ENCODE peak calls at places on chromosomes 2 and 18, in five cellular contexts. One of them, this sample, is unnamed.
A peak's percentile ranks its signal among the peaks of the same experiment; 100 is the strongest.

GRCh38 chr2:40243581-40243980 is 208.3 kb downstream of the SLC8A1 start:
- DNase-seq in K562: no peak
- DNase-seq in fibroblast of pulmonary artery: peak; percentile 39
- DNase-seq in memory B cell: no peak
- DNase-seq in stimulated activated CD8-positive, alpha-beta memory T cell treated with anti-CD3 and anti-CD28 coated beads, Interleukin-4, amount 100 ng/mL, for 4 hours: no peak
- DNase-seq in this sample: no peak

GRCh38 chr18:2826581-2826980 is 20.2 kb upstream of the EMILIN2 start:
- DNase-seq in K562: no peak
- DNase-seq in fibroblast of pulmonary artery: peak; percentile 58
- DNase-seq in memory B cell: no peak
- DNase-seq in stimulated activated CD8-positive, alpha-beta memory T cell treated with anti-CD3 and anti-CD28 coated beads, Interleukin-4, amount 100 ng/mL, for 4 hours: no peak
- DNase-seq in this sample: no peak

GRCh38 chr2:38498039-38498438 is 104.7 kb downstream of the HNRNPLL start:
- DNase-seq in K562: no peak
- DNase-seq in fibroblast of pulmonary artery: no peak
- DNase-seq in memory B cell: peak; percentile 34
- DNase-seq in stimulated activated CD8-positive, alpha-beta memory T cell treated with anti-CD3 and anti-CD28 coated beads, Interleukin-4, amount 100 ng/mL, for 4 hours: no peak
- DNase-seq in this sample: peak; percentile 92

GRCh38 chr18:4233468-4233867 is 221.6 kb downstream of the DLGAP1 start:
- DNase-seq in K562: no peak
- DNase-seq in fibroblast of pulmonary artery: no peak
- DNase-seq in memory B cell: no peak
- DNase-seq in stimulated activated CD8-positive, alpha-beta memory T cell treated with anti-CD3 and anti-CD28 coated beads, Interleukin-4, amount 100 ng/mL, for 4 hours: no peak
- DNase-seq in this sample: no peak

GRCh38 chr2:240060977-240061591 is 7.8 kb upstream of the OR6B3 start:
- DNase-seq in K562: peak; percentile 17
- DNase-seq in fibroblast of pulmonary artery: peak; percentile 64
- DNase-seq in memory B cell: peak; percentile 46
- DNase-seq in stimulated activated CD8-positive, alpha-beta memory T cell treated with anti-CD3 and anti-CD28 coated beads, Interleukin-4, amount 100 ng/mL, for 4 hours: no peak
- DNase-seq in this sample: peak; percentile 11

GRCh38 chr2:174868916-174869315 is 104.6 kb upstream of the CHRNA1 start:
- DNase-seq in K562: no peak
- DNase-seq in fibroblast of pulmonary artery: no peak
- DNase-seq in memory B cell: no peak
- DNase-seq in stimulated activated CD8-positive, alpha-beta memory T cell treated with anti-CD3 and anti-CD28 coated beads, Interleukin-4, amount 100 ng/mL, for 4 hours: no peak
- DNase-seq in this sample: no peak

GRCh38 chr2:96554293-96555145 is 18.0 kb downstream of the ARID5A start:
- DNase-seq in K562: peak; percentile 78
- DNase-seq in fibroblast of pulmonary artery: peak; percentile 66
- DNase-seq in memory B cell: peak; percentile 66
- DNase-seq in stimulated activated CD8-positive, alpha-beta memory T cell treated with anti-CD3 and anti-CD28 coated beads, Interleukin-4, amount 100 ng/mL, for 4 hours: peak; percentile 23
- DNase-seq in this sample: no peak

GRCh38 chr2:35787302-35788031 is 568.1 kb upstream of the CRIM1 start:
- DNase-seq in K562: no peak
- DNase-seq in fibroblast of pulmonary artery: no peak
- DNase-seq in memory B cell: no peak
- DNase-seq in stimulated activated CD8-positive, alpha-beta memory T cell treated with anti-CD3 and anti-CD28 coated beads, Interleukin-4, amount 100 ng/mL, for 4 hours: no peak
- DNase-seq in this sample: no peak

GRCh38 chr18:73283032-73283431 is 415.2 kb upstream of the NETO1 start:
- DNase-seq in K562: no peak
- DNase-seq in fibroblast of pulmonary artery: no peak
- DNase-seq in memory B cell: no peak
- DNase-seq in stimulated activated CD8-positive, alpha-beta memory T cell treated with anti-CD3 and anti-CD28 coated beads, Interleukin-4, amount 100 ng/mL, for 4 hours: no peak
- DNase-seq in this sample: no peak

GRCh38 chr2:96344011-96344410 is 8.4 kb downstream of the NCAPH start:
- DNase-seq in K562: no peak
- DNase-seq in fibroblast of pulmonary artery: no peak
- DNase-seq in memory B cell: peak; percentile 37
- DNase-seq in stimulated activated CD8-positive, alpha-beta memory T cell treated with anti-CD3 and anti-CD28 coated beads, Interleukin-4, amount 100 ng/mL, for 4 hours: no peak
- DNase-seq in this sample: no peak

GRCh38 chr2:212766921-212767320 is 228.3 kb upstream of the ERBB4 start:
- DNase-seq in K562: no peak
- DNase-seq in fibroblast of pulmonary artery: no peak
- DNase-seq in memory B cell: no peak
- DNase-seq in stimulated activated CD8-positive, alpha-beta memory T cell treated with anti-CD3 and anti-CD28 coated beads, Interleukin-4, amount 100 ng/mL, for 4 hours: no peak
- DNase-seq in this sample: no peak

GRCh38 chr2:218387369-218388194 is 5.5 kb downstream of the SLC11A1 start:
- DNase-seq in K562: no peak
- DNase-seq in fibroblast of pulmonary artery: peak; percentile 86
- DNase-seq in memory B cell: no peak
- DNase-seq in stimulated activated CD8-positive, alpha-beta memory T cell treated with anti-CD3 and anti-CD28 coated beads, Interleukin-4, amount 100 ng/mL, for 4 hours: no peak
- DNase-seq in this sample: no peak

GRCh38 chr2:36425771-36426340 is 70.3 kb downstream of the CRIM1 start:
- DNase-seq in K562: no peak
- DNase-seq in fibroblast of pulmonary artery: no peak
- DNase-seq in memory B cell: no peak
- DNase-seq in stimulated activated CD8-positive, alpha-beta memory T cell treated with anti-CD3 and anti-CD28 coated beads, Interleukin-4, amount 100 ng/mL, for 4 hours: no peak
- DNase-seq in this sample: no peak

GRCh38 chr2:236974206-236974605 is 111.5 kb upstream of the COPS8 start:
- DNase-seq in K562: no peak
- DNase-seq in fibroblast of pulmonary artery: no peak
- DNase-seq in memory B cell: no peak
- DNase-seq in stimulated activated CD8-positive, alpha-beta memory T cell treated with anti-CD3 and anti-CD28 coated beads, Interleukin-4, amount 100 ng/mL, for 4 hours: no peak
- DNase-seq in this sample: no peak

GRCh38 chr2:9782197-9782719 is 61.0 kb upstream of the TAF1B start:
- DNase-seq in K562: no peak
- DNase-seq in fibroblast of pulmonary artery: no peak
- DNase-seq in memory B cell: no peak
- DNase-seq in stimulated activated CD8-positive, alpha-beta memory T cell treated with anti-CD3 and anti-CD28 coated beads, Interleukin-4, amount 100 ng/mL, for 4 hours: peak; percentile 21
- DNase-seq in this sample: no peak

GRCh38 chr2:65527451-65528240 is 95.2 kb upstream of the SPRED2 start:
- DNase-seq in K562: peak; percentile 73
- DNase-seq in fibroblast of pulmonary artery: no peak
- DNase-seq in memory B cell: no peak
- DNase-seq in stimulated activated CD8-positive, alpha-beta memory T cell treated with anti-CD3 and anti-CD28 coated beads, Interleukin-4, amount 100 ng/mL, for 4 hours: no peak
- DNase-seq in this sample: no peak

GRCh38 chr2:11325961-11326691 is 18.3 kb downstream of the ROCK2 start:
- DNase-seq in K562: no peak
- DNase-seq in fibroblast of pulmonary artery: no peak
- DNase-seq in memory B cell: no peak
- DNase-seq in stimulated activated CD8-positive, alpha-beta memory T cell treated with anti-CD3 and anti-CD28 coated beads, Interleukin-4, amount 100 ng/mL, for 4 hours: no peak
- DNase-seq in this sample: no peak

GRCh38 chr18:10912790-10913560 is 236.4 kb downstream of the PIEZO2 start:
- DNase-seq in K562: no peak
- DNase-seq in fibroblast of pulmonary artery: peak; percentile 94
- DNase-seq in memory B cell: no peak
- DNase-seq in stimulated activated CD8-positive, alpha-beta memory T cell treated with anti-CD3 and anti-CD28 coated beads, Interleukin-4, amount 100 ng/mL, for 4 hours: no peak
- DNase-seq in this sample: no peak

GRCh38 chr2:231250146-231250545 is 51.7 kb downstream of the ARMC9 start:
- DNase-seq in K562: no peak
- DNase-seq in fibroblast of pulmonary artery: no peak
- DNase-seq in memory B cell: no peak
- DNase-seq in stimulated activated CD8-positive, alpha-beta memory T cell treated with anti-CD3 and anti-CD28 coated beads, Interleukin-4, amount 100 ng/mL, for 4 hours: no peak
- DNase-seq in this sample: no peak

This sample was measured in NCI-H524 treated with DMSO at 0.1 percent for 48 hours.